ENCODE peak calls at places on chromosomes 16 and 17, in nine cellular contexts. I is HFF-Myc, Z is neural progenitor cell, O is HTR-8/SVneo, F is T follicular helper cell, D is IMR-90, E is choroid plexus epithelial cell, B is dorsolateral prefrontal cortex, J is hepatic stellate cell. R is an unnamed sample.

GRCh38 chr17:40322417-40323315 is 13.7 kb downstream of the RARA start:
- DNase-seq in I (no peak), Z (no peak), O (peak), F (peak), D (peak), E (peak), B (no peak), J (peak), R (peak)

GRCh38 chr17:4672055-4672630 is 30.7 kb upstream of the ALOX15 start:
- DNase-seq in I (no peak), Z (no peak), O (no peak), F (no peak), D (no peak), E (no peak), B (no peak), J (no peak), R (no peak)

GRCh38 chr16:86768231-86768791 is 190.0 kb downstream of the FOXL1 start:
- DNase-seq in I (no peak), Z (no peak), O (no peak), F (no peak), D (no peak), E (no peak), B (no peak), J (no peak), R (no peak)

GRCh38 chr16:11139624-11140375 is 116.2 kb downstream of the SOCS1 start:
- DNase-seq in I (no peak), Z (peak), O (no peak), F (no peak), D (no peak), E (no peak), B (no peak), J (no peak), R (no peak)

GRCh38 chr17:56833812-56834379 is at the start of the genes C17orf67 and DGKE:
- DNase-seq in I (peak), Z (peak), O (peak), F (peak), D (peak), E (peak), B (peak), J (peak), R (peak)

GRCh38 chr17:2871720-2872119 is 75.5 kb downstream of the RAP1GAP2 start:
- DNase-seq in I (no peak), Z (no peak), O (no peak), F (no peak), D (peak), E (no peak), B (no peak), J (no peak), R (no peak)

GRCh38 chr17:28993013-28993600 is 12.7 kb downstream of the SEZ6 start:
- DNase-seq in I (no peak), Z (no peak), O (peak), F (no peak), D (no peak), E (no peak), B (no peak), J (no peak), R (no peak)

GRCh38 chr17:36773039-36773438 is 164.2 kb upstream of the LHX1 start:
- DNase-seq in I (no peak), Z (no peak), O (no peak), F (no peak), D (no peak), E (no peak), B (no peak), J (no peak), R (no peak)

GRCh38 chr16:68408967-68409366 is 39.3 kb downstream of the SMPD3 start:
- DNase-seq in I (no peak), Z (peak), O (no peak), F (no peak), D (no peak), E (no peak), B (no peak), J (no peak), R (no peak)

GRCh38 chr16:86232496-86232895 is 277.8 kb upstream of the FOXF1 start:
- DNase-seq in I (no peak), Z (no peak), O (no peak), F (no peak), D (no peak), E (no peak), B (no peak), J (no peak), R (no peak)

GRCh38 chr17:58541249-58541648 is 26.8 kb upstream of the MTMR4 start:
- DNase-seq in I (no peak), Z (peak), O (no peak), F (no peak), D (no peak), E (peak), B (no peak), J (no peak), R (peak)

GRCh38 chr16:50235581-50235980 is 30.8 kb upstream of the ADCY7 start:
- DNase-seq in I (no peak), Z (peak), O (no peak), F (no peak), D (no peak), E (peak), B (no peak), J (no peak), R (no peak)

GRCh38 chr17:68576811-68577551 is 24.2 kb downstream of the FAM20A start:
- DNase-seq in I (peak), Z (no peak), O (no peak), F (no peak), D (peak), E (peak), B (no peak), J (no peak), R (no peak)

R was measured in Ammon's horn.